ENCODE peak calls at places on chromosome 9, in five cellular contexts. One of them, this sample, is unnamed.

GRCh38 chr9:35074141-35074540 is 1.7 kb upstream of the VCP start:
- DNase-seq in psoas muscle: no peak
- DNase-seq in sigmoid colon: peak
- DNase-seq in ovary: no peak
- DNase-seq in cardiac muscle cell: no peak
- DNase-seq in this sample: no peak

GRCh38 chr9:138008081-138008841 is 130.7 kb downstream of the CACNA1B start:
- DNase-seq in sigmoid colon: peak
- DNase-seq in psoas muscle: no peak
- DNase-seq in cardiac muscle cell: no peak
- DNase-seq in ovary: no peak
- DNase-seq in this sample: no peak

GRCh38 chr9:72362680-72363139 is 2.3 kb downstream of the ZFAND5 start:
- DNase-seq in sigmoid colon: peak
- DNase-seq in cardiac muscle cell: peak
- DNase-seq in ovary: peak
- DNase-seq in psoas muscle: peak
- DNase-seq in this sample: peak

GRCh38 chr9:79353856-79354520 is 217.8 kb upstream of the TLE4 start:
- DNase-seq in ovary: no peak
- DNase-seq in psoas muscle: no peak
- DNase-seq in sigmoid colon: no peak
- DNase-seq in cardiac muscle cell: peak
- DNase-seq in this sample: no peak

GRCh38 chr9:98045234-98046160 is 11.0 kb upstream of the NANS start:
- DNase-seq in sigmoid colon: no peak
- DNase-seq in psoas muscle: no peak
- DNase-seq in cardiac muscle cell: no peak
- DNase-seq in ovary: no peak
- DNase-seq in this sample: peak

GRCh38 chr9:106859957-106860715 is 2.8 kb upstream of the ZNF462 start:
- DNase-seq in cardiac muscle cell: peak
- DNase-seq in psoas muscle: peak
- DNase-seq in ovary: peak
- DNase-seq in sigmoid colon: peak
- DNase-seq in this sample: no peak

GRCh38 chr9:135704366-135704947 is 2.5 kb downstream of the KCNT1 start:
- DNase-seq in sigmoid colon: no peak
- DNase-seq in ovary: peak
- DNase-seq in cardiac muscle cell: peak
- DNase-seq in psoas muscle: no peak
- DNase-seq in this sample: no peak

GRCh38 chr9:10208691-10209069 is 404.1 kb downstream of the PTPRD start:
- DNase-seq in ovary: no peak
- DNase-seq in sigmoid colon: no peak
- DNase-seq in cardiac muscle cell: no peak
- DNase-seq in psoas muscle: no peak
- DNase-seq in this sample: no peak

GRCh38 chr9:2418619-2419018 is 203.0 kb upstream of the VLDLR start:
- DNase-seq in cardiac muscle cell: peak
- DNase-seq in psoas muscle: no peak
- DNase-seq in sigmoid colon: no peak
- DNase-seq in ovary: peak
- DNase-seq in this sample: no peak

GRCh38 chr9:128203842-128204551 is 818 bp downstream of the DNM1 start:
- DNase-seq in psoas muscle: peak
- DNase-seq in ovary: peak
- DNase-seq in cardiac muscle cell: peak
- DNase-seq in sigmoid colon: no peak
- DNase-seq in this sample: no peak

GRCh38 chr9:69980041-69980440 is 63.6 kb upstream of the MAMDC2 start:
- DNase-seq in psoas muscle: no peak
- DNase-seq in cardiac muscle cell: no peak
- DNase-seq in ovary: no peak
- DNase-seq in sigmoid colon: no peak
- DNase-seq in this sample: no peak

DNA sequence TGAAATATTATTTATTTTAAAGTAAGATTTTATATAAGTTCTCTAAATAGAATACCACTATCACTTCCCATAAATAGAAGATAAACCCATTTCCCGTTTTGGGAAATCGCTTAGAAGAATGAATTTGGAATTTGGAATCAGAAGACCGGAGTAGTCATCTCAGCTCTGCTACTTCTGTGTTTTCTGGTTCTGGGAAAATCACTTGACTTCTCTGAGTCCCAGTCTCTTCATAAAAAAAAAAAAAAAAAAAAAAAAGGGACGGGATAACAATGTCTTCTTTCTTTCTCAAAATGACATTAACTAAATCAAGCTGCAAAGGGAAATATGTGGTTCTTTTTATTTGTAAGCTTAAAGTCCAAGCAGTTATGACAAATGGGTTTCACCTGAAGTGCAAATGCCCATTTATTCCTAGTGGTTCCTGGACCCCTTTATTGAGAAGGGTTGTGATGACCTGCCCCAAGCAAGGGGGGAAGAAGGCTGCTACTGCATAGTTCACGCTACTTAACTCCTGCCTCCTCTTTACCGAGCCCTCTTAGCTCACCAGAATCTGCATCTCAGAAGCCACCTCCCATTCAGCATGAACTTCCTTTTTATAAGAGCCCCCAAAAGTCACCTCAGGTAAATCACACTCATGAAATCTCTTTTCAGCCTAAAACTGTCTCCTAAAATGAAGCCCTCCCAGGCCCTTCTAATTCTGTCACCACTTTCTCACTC is 26.4 kb upstream of the C9orf72 start:
- DNase-seq in sigmoid colon: no peak
- DNase-seq in cardiac muscle cell: no peak
- DNase-seq in ovary: no peak
- DNase-seq in psoas muscle: no peak
- DNase-seq in this sample: no peak
- H3K4me3 ChIP-seq in sigmoid colon: no peak
- H3K4me3 ChIP-seq in cardiac muscle cell: no peak
- H3K4me3 ChIP-seq in ovary: no peak
- H3K4me3 ChIP-seq in psoas muscle: no peak
- H3K4me3 ChIP-seq in this sample: no peak

DNA sequence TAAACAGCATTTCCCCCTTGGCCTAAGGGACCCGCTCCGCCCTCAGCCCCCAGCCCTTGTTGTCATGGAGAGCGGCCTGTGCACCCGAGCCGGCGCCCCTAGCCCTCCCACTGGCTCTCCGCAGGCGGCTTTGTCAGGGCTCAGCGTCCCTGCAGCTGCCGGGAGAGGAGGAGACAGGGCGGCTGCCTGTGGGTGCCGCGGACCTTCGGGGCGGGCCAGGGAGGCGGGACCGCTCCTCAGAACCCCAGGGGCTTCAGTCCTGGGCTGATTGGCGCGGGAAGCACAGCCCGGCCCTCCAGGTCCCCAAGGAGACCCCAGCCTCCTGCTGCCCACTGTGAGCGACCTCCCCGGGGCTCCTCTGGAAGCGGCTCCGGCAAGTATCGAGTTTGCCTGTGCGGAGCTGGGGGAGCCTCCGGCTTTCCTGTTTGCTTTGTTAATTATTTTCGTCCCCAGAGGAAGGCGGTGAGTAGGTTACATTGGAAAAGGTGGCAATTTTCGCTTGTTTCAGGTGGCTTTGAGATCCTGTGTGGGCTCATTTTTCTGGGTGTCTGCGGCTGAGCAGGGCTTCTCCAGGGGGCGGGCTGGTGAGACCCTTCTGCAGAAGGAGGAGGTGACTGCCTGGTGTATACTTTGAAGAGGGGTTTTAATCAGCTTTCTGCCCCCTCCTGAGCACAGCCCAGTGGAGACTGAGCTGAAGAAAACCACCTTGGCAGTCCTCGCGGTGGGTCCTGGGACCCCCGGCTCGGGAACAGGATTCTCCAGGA is at the start of gene FGD3:
- DNase-seq in ovary: no peak
- DNase-seq in cardiac muscle cell: peak
- DNase-seq in psoas muscle: no peak
- DNase-seq in sigmoid colon: no peak
- DNase-seq in this sample: no peak
- H3K4me3 ChIP-seq in ovary: peak
- H3K4me3 ChIP-seq in cardiac muscle cell: peak
- H3K4me3 ChIP-seq in psoas muscle: peak
- H3K4me3 ChIP-seq in sigmoid colon: peak
- H3K4me3 ChIP-seq in this sample: peak

GRCh38 chr9:114250648-114251047 is 72.2 kb upstream of the ORM1 start:
- DNase-seq in psoas muscle: no peak
- DNase-seq in ovary: no peak
- DNase-seq in cardiac muscle cell: no peak
- DNase-seq in sigmoid colon: no peak
- DNase-seq in this sample: no peak
- H3K4me3 ChIP-seq in psoas muscle: peak
- H3K4me3 ChIP-seq in ovary: no peak
- H3K4me3 ChIP-seq in cardiac muscle cell: no peak
- H3K4me3 ChIP-seq in sigmoid colon: no peak
- H3K4me3 ChIP-seq in this sample: no peak

GRCh38 chr9:132546148-132547051 is 36.0 kb upstream of the BARHL1 start:
- DNase-seq in sigmoid colon: peak
- DNase-seq in ovary: no peak
- DNase-seq in psoas muscle: no peak
- DNase-seq in cardiac muscle cell: peak
- DNase-seq in this sample: peak
- H3K4me3 ChIP-seq in sigmoid colon: no peak
- H3K4me3 ChIP-seq in ovary: no peak
- H3K4me3 ChIP-seq in psoas muscle: peak
- H3K4me3 ChIP-seq in cardiac muscle cell: peak
- H3K4me3 ChIP-seq in this sample: peak

GRCh38 chr9:136793063-136793946 is 2.2 kb downstream of the TMEM141 start:
- DNase-seq in sigmoid colon: no peak
- DNase-seq in cardiac muscle cell: peak
- DNase-seq in ovary: no peak
- DNase-seq in psoas muscle: no peak
- DNase-seq in this sample: no peak

GRCh38 chr9:136791466-136792276 is 527 bp downstream of the TMEM141 start:
- DNase-seq in cardiac muscle cell: peak
- DNase-seq in psoas muscle: peak
- DNase-seq in sigmoid colon: no peak
- DNase-seq in ovary: peak
- DNase-seq in this sample: no peak

GRCh38 chr9:136794281-136795026 is 1.7 kb upstream of the CCDC183 start:
- DNase-seq in cardiac muscle cell: no peak
- DNase-seq in psoas muscle: no peak
- DNase-seq in sigmoid colon: no peak
- DNase-seq in ovary: no peak
- DNase-seq in this sample: no peak

GRCh38 chr9:136790640-136791465 is at the start of gene TMEM141:
- DNase-seq in ovary: peak
- DNase-seq in cardiac muscle cell: peak
- DNase-seq in psoas muscle: peak
- DNase-seq in sigmoid colon: peak
- DNase-seq in this sample: peak

DNA sequence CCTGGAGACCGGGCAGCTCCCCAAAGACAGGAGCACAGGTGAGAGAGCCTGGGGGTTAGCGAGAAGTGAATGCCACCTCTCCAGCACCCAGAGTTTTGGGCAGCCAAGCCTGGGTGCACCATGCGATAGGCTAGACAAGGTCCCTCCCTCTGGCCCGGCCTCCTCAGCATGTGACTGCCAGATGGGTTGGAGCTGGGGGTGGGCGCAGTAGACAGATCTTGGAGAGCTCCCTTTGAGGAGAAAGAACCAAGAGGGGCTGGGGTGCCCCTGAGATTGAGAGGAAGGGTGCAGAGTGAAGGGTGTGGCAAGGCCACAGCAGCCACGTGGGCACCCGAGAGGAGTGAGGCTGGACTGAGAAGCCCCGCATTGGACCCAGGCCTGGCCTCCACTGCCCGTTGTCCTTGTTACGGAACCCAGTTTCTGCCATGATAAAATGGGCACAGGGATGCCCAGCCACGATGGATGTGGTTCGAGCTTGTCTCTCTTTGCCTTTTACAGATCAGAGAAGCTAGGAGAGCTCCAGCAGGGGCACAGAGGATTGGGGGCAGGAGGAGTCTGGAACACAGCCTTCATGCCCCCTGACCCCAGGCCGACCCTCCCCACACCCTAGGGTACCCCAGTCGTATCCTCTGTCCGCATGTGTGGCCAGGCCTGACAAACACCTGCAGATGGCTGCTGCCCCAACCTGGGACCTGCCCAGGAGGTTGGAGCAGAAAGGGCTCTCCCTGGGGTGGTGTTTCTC is 1.3 kb downstream of the TMEM141 start:
- DNase-seq in sigmoid colon: no peak
- DNase-seq in psoas muscle: no peak
- DNase-seq in cardiac muscle cell: no peak
- DNase-seq in ovary: no peak
- DNase-seq in this sample: no peak
- H3K4me3 ChIP-seq in sigmoid colon: no peak
- H3K4me3 ChIP-seq in psoas muscle: peak
- H3K4me3 ChIP-seq in cardiac muscle cell: peak
- H3K4me3 ChIP-seq in ovary: no peak
- H3K4me3 ChIP-seq in this sample: peak

GRCh38 chr9:38017885-38018186 is 51.2 kb downstream of the SHB start:
- DNase-seq in psoas muscle: no peak
- DNase-seq in cardiac muscle cell: no peak
- DNase-seq in sigmoid colon: no peak
- DNase-seq in ovary: no peak
- DNase-seq in this sample: no peak

GRCh38 chr9:38018964-38019602 is 49.9 kb downstream of the SHB start:
- DNase-seq in sigmoid colon: peak
- DNase-seq in cardiac muscle cell: peak
- DNase-seq in ovary: no peak
- DNase-seq in psoas muscle: no peak
- DNase-seq in this sample: no peak

GRCh38 chr9:38020251-38021076 is 48.6 kb downstream of the SHB start:
- DNase-seq in psoas muscle: no peak
- DNase-seq in ovary: no peak
- DNase-seq in cardiac muscle cell: peak
- DNase-seq in sigmoid colon: no peak
- DNase-seq in this sample: no peak

GRCh38 chr9:38018230-38018963 is 50.6 kb downstream of the SHB start:
- DNase-seq in psoas muscle: no peak
- DNase-seq in ovary: no peak
- DNase-seq in sigmoid colon: no peak
- DNase-seq in cardiac muscle cell: no peak
- DNase-seq in this sample: no peak

DNA sequence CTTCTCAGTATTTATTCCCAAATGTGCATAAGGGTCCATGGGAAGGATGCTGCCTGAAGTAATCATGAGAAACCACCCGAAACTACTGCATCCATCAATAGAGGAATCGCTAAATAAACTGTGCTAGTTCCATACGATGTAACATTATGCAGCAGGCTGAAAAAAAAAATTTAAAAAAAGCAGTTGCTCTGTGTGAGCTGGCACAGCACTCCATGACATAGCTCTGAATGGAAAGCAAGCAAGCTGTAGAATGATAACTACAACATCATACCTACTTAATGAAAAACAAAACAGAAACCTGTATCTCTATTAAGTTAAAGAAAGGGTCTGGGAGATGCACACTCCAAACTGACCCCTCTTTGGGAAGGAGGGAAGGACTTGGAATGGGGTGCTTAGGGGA is 49.3 kb downstream of the SHB start:
- DNase-seq in cardiac muscle cell: no peak
- DNase-seq in psoas muscle: no peak
- DNase-seq in sigmoid colon: no peak
- DNase-seq in ovary: no peak
- DNase-seq in this sample: no peak
- H3K4me3 ChIP-seq in cardiac muscle cell: no peak
- H3K4me3 ChIP-seq in psoas muscle: no peak
- H3K4me3 ChIP-seq in sigmoid colon: no peak
- H3K4me3 ChIP-seq in ovary: no peak
- H3K4me3 ChIP-seq in this sample: no peak